ENCODE peak calls at places on chromosomes 11 and 22, in eight cellular contexts. D is lower lobe of right lung, L is A549, E is AG04449, T is thoracic aorta, K is AG04450, X is astrocyte, Y is prostate gland. N is an unnamed sample.
A peak's percentile ranks its signal among the peaks of the same experiment; 100 is the strongest.

GRCh38 chr11:128022007-128022368 is 565.4 kb downstream of the ETS1 start:
- DNase-seq in K (no peak), E (no peak), Y (no peak), T (no peak), D (no peak), X (peak; percentile 67), L (no peak), N (no peak)

GRCh38 chr22:50678651-50679521 is 6.3 kb downstream of the SHANK3 start:
- DNase-seq in L (no peak), T (no peak), K (no peak), X (no peak), D (no peak), Y (no peak), E (no peak), N (no peak)

GRCh38 chr11:65896009-65896999 is 3.9 kb downstream of the FOSL1 start:
- DNase-seq in K (no peak), D (peak; percentile 26), E (no peak), L (no peak), T (no peak), Y (no peak), X (no peak), N (no peak)

GRCh38 chr11:71481101-71481960 is 28.3 kb downstream of the NADSYN1 start:
- DNase-seq in D (no peak), T (no peak), E (no peak), Y (peak; percentile 51), L (no peak), X (no peak), K (no peak), N (no peak)

GRCh38 chr11:118791961-118792578 is 1.1 kb upstream of the DDX6 start:
- DNase-seq in D (peak; percentile 59), E (no peak), K (no peak), X (no peak), L (peak; percentile 10), T (no peak), Y (peak; percentile 28), N (no peak)

GRCh38 chr11:44361883-44362282 is 51.9 kb upstream of the ALX4 start:
- DNase-seq in L (no peak), D (no peak), K (no peak), E (no peak), X (no peak), Y (no peak), T (no peak), N (no peak)

GRCh38 chr11:2892215-2893020 is 6.8 kb upstream of the CDKN1C start:
- DNase-seq in L (peak; percentile 49), E (no peak), X (peak; percentile 28), D (peak; percentile 67), T (no peak), K (no peak), Y (no peak), N (no peak)

GRCh38 chr22:27724706-27725105 is 76.8 kb downstream of the MN1 start:
- DNase-seq in D (no peak), K (no peak), T (no peak), X (peak; percentile 31), E (no peak), L (no peak), Y (no peak), N (no peak)

GRCh38 chr11:2586793-2587131 is 113.0 kb downstream of the KCNQ1OT1 start:
- DNase-seq in L (no peak), T (no peak), X (no peak), E (no peak), Y (no peak), K (no peak), D (peak; percentile 22), N (no peak)

DNA sequence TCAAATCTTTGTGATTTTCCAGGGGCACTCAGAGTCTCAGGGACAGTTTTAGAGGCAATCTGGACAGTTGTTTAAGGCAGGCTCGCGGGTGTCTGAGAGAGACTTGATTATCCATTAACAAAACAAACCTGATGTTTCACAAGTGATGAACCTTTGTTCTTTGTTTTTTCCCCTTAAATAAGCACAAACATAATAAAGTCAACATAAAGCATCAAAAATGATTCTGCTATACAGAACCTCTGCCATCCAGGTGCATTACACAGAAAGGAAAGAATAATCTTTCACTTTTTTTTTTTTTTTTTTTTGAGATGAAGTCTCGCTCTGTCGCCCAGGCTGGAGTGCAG is 13.2 kb downstream of the BID start:
- DNase-seq in K (no peak), E (no peak), D (no peak), T (no peak), L (no peak), Y (no peak), X (no peak), N (no peak)
- H3K4me3 ChIP-seq in K (no peak overlapping the region), E (no peak overlapping the region), D (no peak overlapping the region), T (no peak overlapping the region), L (no peak overlapping the region), Y (no peak overlapping the region), X (no peak overlapping the region), N (no peak overlapping the region)

GRCh38 chr22:36077261-36077660 is 48.6 kb upstream of the RBFOX2 start:
- DNase-seq in K (no peak), E (no peak), L (no peak), Y (no peak), D (no peak), T (no peak), X (no peak), N (no peak)

GRCh38 chr22:36073476-36073875 is 44.9 kb upstream of the RBFOX2 start:
- DNase-seq in T (no peak), E (no peak), K (no peak), D (no peak), Y (no peak), L (no peak), X (peak; percentile 67), N (no peak)

GRCh38 chr22:36079041-36079440 is 50.4 kb upstream of the RBFOX2 start:
- DNase-seq in T (no peak), E (no peak), X (no peak), Y (no peak), D (no peak), K (no peak), L (no peak), N (no peak)

GRCh38 chr22:36075230-36075629 is 46.6 kb upstream of the RBFOX2 start:
- DNase-seq in X (no peak), E (no peak), Y (no peak), T (no peak), L (no peak), K (no peak), D (no peak), N (no peak)

GRCh38 chr22:36075724-36076123 is 47.1 kb upstream of the RBFOX2 start:
- DNase-seq in K (no peak), D (no peak), E (no peak), L (no peak), T (no peak), Y (no peak), X (no peak), N (no peak)
- TF ChIP-seq CTCF in K (no peak), D (no peak), E (no peak), L (no peak), T (no peak), Y (no peak), X (no peak), N (no peak)

GRCh38 chr22:19761500-19762314 is 1.1 kb downstream of the TBX1 start:
- DNase-seq in E (no peak), X (no peak), T (no peak), D (no peak), Y (no peak), K (no peak), L (no peak), N (no peak)

GRCh38 chr22:19764636-19765476 is 4.3 kb downstream of the TBX1 start:
- DNase-seq in X (no peak), E (no peak), D (no peak), Y (no peak), L (no peak), K (no peak), T (no peak), N (no peak)

GRCh38 chr22:19764050-19764593 is 3.5 kb downstream of the TBX1 start:
- DNase-seq in Y (no peak), L (no peak), E (no peak), T (no peak), D (no peak), K (no peak), X (no peak), N (no peak)

GRCh38 chr22:19762315-19763140 is 1.9 kb downstream of the TBX1 start:
- DNase-seq in X (no peak), T (no peak), K (no peak), E (no peak), Y (no peak), D (no peak), L (no peak), N (no peak)

GRCh38 chr22:19763141-19764049 is 2.8 kb downstream of the TBX1 start:
- DNase-seq in D (no peak), Y (no peak), L (no peak), E (no peak), T (no peak), X (no peak), K (no peak), N (no peak)
- H3K4me3 ChIP-seq in D (no peak overlapping the region), Y (no peak overlapping the region), L (no peak overlapping the region), E (no peak overlapping the region), T (no peak overlapping the region), X (no peak overlapping the region), K (no peak overlapping the region), N (no peak overlapping the region)

GRCh38 chr11:16001899-16002426 is 354.4 kb downstream of the SOX6 start:
- DNase-seq in D (peak; percentile 48), X (peak; percentile 98), L (peak; percentile 73), Y (peak; percentile 9), K (peak; percentile 85), E (peak; percentile 76), T (no peak), N (peak; percentile 98)
- TF ChIP-seq CTCF in D (no peak), X (no peak), L (no peak), Y (no peak), K (no peak), E (no peak), T (no peak), N (no peak)